ENCODE peak calls at places on chromosome 3, in five cellular contexts. K is fibroblast of the aortic adventitia; C is anterior cingulate cortex; S is stimulated activated naive B cell treated with anti-CD40 and anti-IgM and Interleukin-4, amounts not matched to agents 10 μg/mL and 1 μg/mL and 100 μg/mL, for 72 hours; U is AG08396. Q is an unnamed sample.

GRCh38 chr3:14540209-14540575 is at the start of gene GRIP2:
- DNase-seq in S (no peak), K (no peak), C (no peak), U (no peak), Q (no peak)

GRCh38 chr3:196193738-196194541 is 17.3 kb downstream of the ZDHHC19 start:
- DNase-seq in C (no peak), S (no peak), K (no peak), U (no peak), Q (no peak)

GRCh38 chr3:47323431-47324277 is 40.9 kb downstream of the KLHL18 start:
- DNase-seq in S (no peak), C (no peak), K (no peak), U (no peak), Q (no peak)

GRCh38 chr3:100330651-100331050 is 3.9 kb upstream of the NIT2 start:
- DNase-seq in K (no peak), U (no peak), C (no peak), S (no peak), Q (no peak)

GRCh38 chr3:52839892-52840545 is 5.2 kb upstream of the MUSTN1 start:
- DNase-seq in C (no peak), K (no peak), S (no peak), U (no peak), Q (no peak)

GRCh38 chr3:57822686-57823085 is 66.6 kb downstream of the SLMAP start:
- DNase-seq in U (no peak), C (no peak), S (no peak), K (peak; percentile 57), Q (no peak)

GRCh38 chr3:137588871-137589270 is 175.2 kb upstream of the SOX14 start:
- DNase-seq in C (no peak), S (no peak), U (no peak), K (no peak), Q (no peak)

GRCh38 chr3:37310666-37311050 is 136.3 kb upstream of the LRRFIP2 start:
- DNase-seq in U (no peak), S (no peak), C (no peak), K (peak; percentile 18), Q (no peak)

GRCh38 chr3:152102410-152102809 is 166.3 kb upstream of the MBNL1 start:
- DNase-seq in K (no peak), C (no peak), U (no peak), S (no peak), Q (no peak)

GRCh38 chr3:171776411-171776810 is 33.9 kb downstream of the PLD1 start:
- DNase-seq in U (no peak), K (no peak), S (no peak), C (no peak), Q (peak; percentile 15)

GRCh38 chr3:23283625-23284024 is 80.5 kb downstream of the UBE2E2 start:
- DNase-seq in U (no peak), S (no peak), C (no peak), K (no peak), Q (no peak)

GRCh38 chr3:117252208-117252607 is 542.6 kb downstream of the TUSC7 start:
- DNase-seq in K (peak; percentile 4), C (no peak), S (no peak), U (no peak), Q (no peak)

GRCh38 chr3:110929811-110930210 is 141.8 kb upstream of the NECTIN3 start:
- DNase-seq in C (no peak), U (no peak), K (no peak), S (no peak), Q (no peak)

GRCh38 chr3:124858275-124858674 is 28.9 kb downstream of the ITGB5 start:
- DNase-seq in K (peak; percentile 59), C (no peak), U (no peak), S (no peak), Q (no peak)

GRCh38 chr3:98901032-98901464 is 447 bp downstream of the DCBLD2 start:
- DNase-seq in S (no peak), U (peak; percentile 63), K (peak; percentile 41), C (no peak), Q (peak; percentile 56)

GRCh38 chr3:146160964-146161724 is at the start of gene PLOD2:
- DNase-seq in U (peak; percentile 85), K (peak; percentile 89), C (no peak), S (peak; percentile 4), Q (peak; percentile 32)

GRCh38 chr3:124483915-124484470 is 246.3 kb upstream of the UMPS start:
- DNase-seq in C (no peak), U (no peak), S (no peak), K (no peak), Q (no peak)

GRCh38 chr3:59425942-59426341 is 376.1 kb upstream of the CFAP20DC start:
- DNase-seq in C (no peak), K (no peak), S (no peak), U (no peak), Q (no peak)

GRCh38 chr3:115022835-115023398 is 124.2 kb downstream of the ZBTB20 start:
- DNase-seq in K (no peak), C (no peak), S (no peak), U (no peak), Q (no peak)

GRCh38 chr3:106745344-106746168 is 631.7 kb upstream of the CCDC54 start:
- DNase-seq in C (no peak), U (no peak), S (no peak), K (peak; percentile 99), Q (no peak)

GRCh38 chr3:43249405-43249804 is 36.9 kb upstream of the SNRK start:
- DNase-seq in U (no peak), K (no peak), C (no peak), S (no peak), Q (no peak)

GRCh38 chr3:15521573-15521965 is at the start of gene COLQ:
- DNase-seq in S (no peak), U (no peak), C (no peak), K (no peak), Q (no peak)